ENCODE peak calls at places on chromosomes 11 and 22, in eight cellular contexts. K, M, W, D, T, S, N and E are unnamed samples.
A peak's percentile ranks its signal among the peaks of the same experiment; 100 is the strongest.

GRCh38 chr11:131025020-131025419 is 108.7 kb upstream of the SNX19 start:
- DNase-seq in K (no peak), M (peak; percentile 14), W (no peak), D (no peak), T (no peak), S (peak; percentile 63), N (peak; percentile 47), E (no peak)

GRCh38 chr11:82823635-82824614 is 76.3 kb downstream of the PRCP start:
- DNase-seq in K (no peak), M (no peak), W (no peak), D (no peak), T (no peak), S (no peak), N (no peak), E (no peak)

GRCh38 chr11:128906185-128907065 is 15.3 kb downstream of the KCNJ5 start:
- DNase-seq in K (no peak), M (no peak), W (no peak), D (no peak), T (no peak), S (no peak), N (no peak), E (no peak)

GRCh38 chr22:35476341-35476740 is 64.3 kb upstream of the RASD2 start:
- DNase-seq in K (no peak), M (no peak), W (no peak), D (no peak), T (no peak), S (no peak), N (peak; percentile 21), E (no peak)

GRCh38 chr22:42649261-42650056 is at the start of gene CYB5R3:
- DNase-seq in K (peak; percentile 73), M (peak; percentile 97), W (peak; percentile 68), D (peak; percentile 49), T (peak; percentile 93), S (peak; percentile 82), N (peak; percentile 67), E (peak; percentile 95)

GRCh38 chr22:44398791-44399190 is 86.0 kb upstream of the SHISAL1 start:
- DNase-seq in K (no peak), M (no peak), W (no peak), D (no peak), T (no peak), S (no peak), N (no peak), E (no peak)

GRCh38 chr22:29555065-29555644 is 1.6 kb upstream of the THOC5 start:
- DNase-seq in K (no peak), M (no peak), W (no peak), D (no peak), T (no peak), S (peak; percentile 14), N (no peak), E (no peak)

GRCh38 chr11:118659956-118660645 is 19.3 kb downstream of the TREH start:
- DNase-seq in K (no peak), M (no peak), W (no peak), D (no peak), T (no peak), S (no peak), N (no peak), E (no peak)

GRCh38 chr11:103659138-103659734 is 377.2 kb upstream of the DDI1 start:
- DNase-seq in K (no peak), M (no peak), W (no peak), D (no peak), T (peak; percentile 3), S (no peak), N (no peak), E (no peak)

GRCh38 chr11:130979386-130979972 is 63.2 kb upstream of the SNX19 start:
- DNase-seq in K (no peak), M (no peak), W (no peak), D (no peak), T (peak; percentile 2), S (peak; percentile 61), N (peak; percentile 18), E (peak; percentile 12)

GRCh38 chr11:73680687-73681086 is 34.3 kb downstream of the PLEKHB1 start:
- DNase-seq in K (no peak), M (no peak), W (no peak), D (no peak), T (no peak), S (no peak), N (no peak), E (no peak)

GRCh38 chr11:47004595-47005033 is 68.1 kb downstream of the CSTPP1 start:
- DNase-seq in K (no peak), M (no peak), W (no peak), D (no peak), T (peak; percentile 72), S (peak; percentile 97), N (peak; percentile 96), E (no peak)

GRCh38 chr11:130477646-130478203 is 29.3 kb downstream of the ADAMTS15 start:
- DNase-seq in K (no peak), M (peak; percentile 7), W (no peak), D (no peak), T (no peak), S (peak; percentile 38), N (no peak), E (no peak)

GRCh38 chr22:49301398-49302149 is 526.1 kb downstream of the BRD1 start:
- DNase-seq in K (no peak), M (no peak), W (no peak), D (no peak), T (no peak), S (no peak), N (no peak), E (no peak)

GRCh38 chr11:65743928-65744698 is 23.5 kb upstream of the RNASEH2C start:
- DNase-seq in K (no peak), M (no peak), W (no peak), D (no peak), T (peak; percentile 73), S (peak; percentile 39), N (no peak), E (no peak)

GRCh38 chr22:27137809-27138400 is 480.5 kb downstream of the MIAT start:
- DNase-seq in K (no peak), M (no peak), W (no peak), D (no peak), T (no peak), S (no peak), N (no peak), E (no peak)

GRCh38 chr11:123757976-123758375 is 3.7 kb upstream of the OR6X1 start:
- DNase-seq in K (no peak), M (no peak), W (no peak), D (no peak), T (no peak), S (no peak), N (no peak), E (no peak)

GRCh38 chr11:111362887-111363411 is 16.1 kb downstream of the POU2AF1 start:
- DNase-seq in K (no peak), M (no peak), W (no peak), D (no peak), T (no peak), S (no peak), N (no peak), E (no peak)

GRCh38 chr22:46116491-46116958 is 33.8 kb upstream of the PPARA start:
- DNase-seq in K (peak; percentile 72), M (peak; percentile 97), W (peak; percentile 70), D (peak; percentile 67), T (peak; percentile 100), S (peak; percentile 84), N (peak; percentile 74), E (peak; percentile 99)

GRCh38 chr11:798093-798713 is at the start of gene SLC25A22:
- DNase-seq in K (peak; percentile 85), M (peak; percentile 98), W (peak; percentile 84), D (peak; percentile 63), T (peak; percentile 95), S (peak; percentile 74), N (peak; percentile 57), E (peak; percentile 97)

GRCh38 chr22:19759459-19759993 is 1.1 kb upstream of the TBX1 start:
- DNase-seq in K (no peak), M (no peak), W (no peak), D (no peak), T (no peak), S (no peak), N (no peak), E (no peak)

GRCh38 chr11:334264-335033 is 13.8 kb upstream of the IFITM3 start:
- DNase-seq in K (no peak), M (no peak), W (no peak), D (no peak), T (no peak), S (peak; percentile 75), N (no peak), E (no peak)

GRCh38 chr22:42459273-42460040 is 27.3 kb upstream of the NFAM1 start:
- DNase-seq in K (no peak), M (no peak), W (no peak), D (no peak), T (peak; percentile 58), S (no peak), N (no peak), E (no peak)

GRCh38 chr11:110948112-110948511 is 235.9 kb upstream of the ARHGAP20 start:
- DNase-seq in K (no peak), M (no peak), W (no peak), D (no peak), T (no peak), S (peak; percentile 42), N (no peak), E (no peak)

GRCh38 chr22:44495629-44496028 is 2.4 kb downstream of the RTL6 start:
- DNase-seq in K (no peak), M (no peak), W (no peak), D (no peak), T (no peak), S (no peak), N (no peak), E (no peak)

GRCh38 chr11:1234771-1235614 is 12.1 kb downstream of the MUC5B start:
- DNase-seq in K (no peak), M (no peak), W (no peak), D (no peak), T (no peak), S (no peak), N (no peak), E (no peak)

GRCh38 chr11:113377606-113378005 is 10.0 kb upstream of the ANKK1 start:
- DNase-seq in K (no peak), M (no peak), W (no peak), D (no peak), T (no peak), S (peak; percentile 33), N (no peak), E (no peak)

GRCh38 chr11:1072116-1072820 is 2.4 kb upstream of the MUC2 start:
- DNase-seq in K (no peak), M (no peak), W (no peak), D (no peak), T (no peak), S (peak; percentile 91), N (peak; percentile 74), E (no peak)

GRCh38 chr11:94813436-94813720 is 45.2 kb downstream of the AMOTL1 start:
- DNase-seq in K (no peak), M (no peak), W (no peak), D (no peak), T (no peak), S (no peak), N (no peak), E (no peak)

GRCh38 chr11:86396403-86396802 is 21.7 kb downstream of the CCDC81 start:
- DNase-seq in K (no peak), M (no peak), W (no peak), D (no peak), T (no peak), S (peak; percentile 38), N (peak; percentile 54), E (no peak)

GRCh38 chr11:113256431-113257227 is 57.8 kb upstream of the TTC12 start:
- DNase-seq in K (no peak), M (no peak), W (no peak), D (no peak), T (no peak), S (no peak), N (no peak), E (no peak)

GRCh38 chr11:102306817-102307814 is 10.2 kb upstream of the BIRC3 start:
- DNase-seq in K (peak; percentile 74), M (no peak), W (no peak), D (no peak), T (no peak), S (no peak), N (no peak), E (no peak)